ENCODE peak calls at places on chromosomes 5 and 9, in ten cellular contexts. T is suprapubic skin, I is NB4, E is heart left ventricle, Z is HCT116, K is breast epithelium, L is body of pancreas, Y is H1, W is esophagus muscularis mucosa, P is tibial nerve. C is an unnamed sample.

GRCh38 chr9:91992636-91993035 is 42.6 kb upstream of the ROR2 start:
- DNase-seq in T (no peak), I (no peak), E (no peak), Z (no peak), K (no peak), L (no peak), Y (no peak), W (peak), P (no peak), C (peak)

GRCh38 chr9:113409481-113409880 is 994 bp downstream of the POLE3 start:
- DNase-seq in T (no peak), I (peak), E (no peak), Z (no peak), K (no peak), L (no peak), Y (no peak), W (no peak), P (no peak), C (no peak)

GRCh38 chr9:133946840-133947486 is 45.2 kb downstream of the VAV2 start:
- DNase-seq in T (no peak), I (no peak), E (no peak), Z (no peak), K (no peak), L (no peak), Y (no peak), W (no peak), P (no peak), C (no peak)

GRCh38 chr5:30355675-30356074 is 837.8 kb upstream of the CDH6 start:
- DNase-seq in T (no peak), I (no peak), E (no peak), Z (no peak), K (no peak), L (no peak), Y (no peak), W (no peak), P (no peak), C (no peak)

GRCh38 chr9:115022760-115023434 is 92.5 kb upstream of the TNFSF8 start:
- DNase-seq in T (no peak), I (no peak), E (no peak), Z (no peak), K (no peak), L (no peak), Y (no peak), W (no peak), P (no peak), C (no peak)

GRCh38 chr9:13939129-13939528 is 374.8 kb downstream of the NFIB start:
- DNase-seq in T (no peak), I (peak), E (no peak), Z (no peak), K (no peak), L (no peak), Y (no peak), W (no peak), P (no peak), C (peak)

GRCh38 chr9:98182889-98183599 is 9.4 kb downstream of the CORO2A start:
- DNase-seq in T (no peak), I (no peak), E (no peak), Z (no peak), K (no peak), L (no peak), Y (no peak), W (no peak), P (no peak), C (no peak)

GRCh38 chr5:119343766-119344165 is 12.1 kb upstream of the TNFAIP8 start:
- DNase-seq in T (no peak), I (peak), E (no peak), Z (no peak), K (no peak), L (no peak), Y (no peak), W (no peak), P (no peak), C (no peak)

GRCh38 chr5:59724482-59725392 is 168.8 kb downstream of the PDE4D start:
- DNase-seq in T (no peak), I (peak), E (no peak), Z (peak), K (no peak), L (peak), Y (no peak), W (no peak), P (no peak), C (no peak)

GRCh38 chr5:170579623-170580022 is 75.8 kb downstream of the KCNIP1 start:
- DNase-seq in T (no peak), I (no peak), E (no peak), Z (no peak), K (no peak), L (no peak), Y (no peak), W (no peak), P (no peak), C (no peak)

GRCh38 chr9:134566936-134567335 is 74.7 kb upstream of the COL5A1 start:
- DNase-seq in T (peak), I (no peak), E (no peak), Z (no peak), K (no peak), L (no peak), Y (no peak), W (peak), P (no peak), C (peak)

GRCh38 chr5:174503461-174504265 is 220.7 kb upstream of the MSX2 start:
- DNase-seq in T (no peak), I (peak), E (no peak), Z (peak), K (peak), L (peak), Y (no peak), W (no peak), P (no peak), C (no peak)

GRCh38 chr5:35458824-35459207 is 158.8 kb upstream of the SPEF2 start:
- DNase-seq in T (no peak), I (no peak), E (peak), Z (no peak), K (no peak), L (peak), Y (no peak), W (no peak), P (no peak), C (no peak)

GRCh38 chr5:10214036-10214435 is 35.7 kb downstream of the ATPSCKMT start:
- DNase-seq in T (no peak), I (no peak), E (no peak), Z (no peak), K (no peak), L (no peak), Y (no peak), W (no peak), P (no peak), C (no peak)

GRCh38 chr9:88807426-88807825 is 183.8 kb upstream of the S1PR3 start:
- DNase-seq in T (no peak), I (no peak), E (no peak), Z (no peak), K (no peak), L (no peak), Y (no peak), W (no peak), P (no peak), C (peak)

GRCh38 chr5:60382761-60383160 is 317.2 kb downstream of the DEPDC1B start:
- DNase-seq in T (no peak), I (peak), E (no peak), Z (peak), K (no peak), L (peak), Y (no peak), W (no peak), P (no peak), C (no peak)

GRCh38 chr5:36462295-36463021 is 143.9 kb upstream of the SLC1A3 start:
- DNase-seq in T (no peak), I (peak), E (no peak), Z (no peak), K (no peak), L (no peak), Y (no peak), W (no peak), P (no peak), C (no peak)

GRCh38 chr5:180289433-180289832 is 2.5 kb downstream of the MAPK9 start:
- DNase-seq in T (no peak), I (no peak), E (no peak), Z (no peak), K (peak), L (peak), Y (no peak), W (no peak), P (no peak), C (no peak)

GRCh38 chr5:112548246-112548982 is 129.3 kb upstream of the EPB41L4A start:
- DNase-seq in T (no peak), I (no peak), E (no peak), Z (no peak), K (no peak), L (no peak), Y (no peak), W (no peak), P (no peak), C (no peak)

GRCh38 chr9:118829334-118829733 is 539.9 kb downstream of the BRINP1 start:
- DNase-seq in T (no peak), I (peak), E (no peak), Z (no peak), K (no peak), L (no peak), Y (no peak), W (no peak), P (no peak), C (no peak)

GRCh38 chr5:123949043-123949804 is 437.2 kb downstream of the CSNK1G3 start:
- DNase-seq in T (no peak), I (no peak), E (no peak), Z (no peak), K (no peak), L (no peak), Y (no peak), W (no peak), P (no peak), C (no peak)

GRCh38 chr5:151202381-151203139 is 21.3 kb downstream of the CCDC69 start:
- DNase-seq in T (no peak), I (peak), E (no peak), Z (peak), K (no peak), L (no peak), Y (no peak), W (peak), P (no peak), C (peak)

GRCh38 chr5:10581867-10582511 is 18.1 kb downstream of the ANKRD33B start:
- DNase-seq in T (no peak), I (no peak), E (no peak), Z (no peak), K (no peak), L (no peak), Y (no peak), W (no peak), P (no peak), C (no peak)

DNA sequence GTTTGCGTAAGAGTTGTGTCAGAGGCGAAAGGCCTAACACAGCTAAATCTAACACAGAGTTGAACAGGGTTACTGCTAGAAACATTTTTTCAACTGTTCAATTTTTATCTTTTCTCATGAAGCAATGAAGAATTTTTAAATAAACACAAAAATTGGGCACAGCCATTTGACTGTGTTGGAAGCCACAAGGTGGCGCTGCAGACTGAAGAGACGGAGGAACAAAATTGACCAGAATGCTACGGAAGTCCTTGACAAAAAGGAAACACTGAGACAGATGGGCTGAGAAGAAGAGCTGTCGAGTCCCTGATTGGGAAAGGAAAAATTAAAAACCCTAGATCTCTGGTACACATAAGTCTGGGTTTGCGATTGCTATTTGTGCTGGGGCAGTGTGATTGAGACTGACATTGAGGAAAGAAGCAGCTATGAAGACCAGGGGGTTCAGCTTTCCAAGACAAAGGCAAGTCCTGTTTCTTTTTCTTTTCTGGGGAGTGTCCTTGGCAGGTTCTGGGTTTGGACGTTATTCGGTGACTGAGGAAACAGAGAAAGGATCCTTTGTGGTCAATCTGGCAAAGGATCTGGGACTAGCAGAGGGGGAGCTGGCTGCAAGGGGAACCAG is at the start of gene PCDHB9:
- DNase-seq in T (no peak), I (peak), E (no peak), Z (peak), K (no peak), L (peak), Y (no peak), W (no peak), P (no peak), C (no peak)
- H3K4me3 ChIP-seq in T (no peak), I (peak), E (no peak), Z (no peak), K (peak), L (no peak), Y (no peak), W (no peak), P (peak), C (no peak)

DNA sequence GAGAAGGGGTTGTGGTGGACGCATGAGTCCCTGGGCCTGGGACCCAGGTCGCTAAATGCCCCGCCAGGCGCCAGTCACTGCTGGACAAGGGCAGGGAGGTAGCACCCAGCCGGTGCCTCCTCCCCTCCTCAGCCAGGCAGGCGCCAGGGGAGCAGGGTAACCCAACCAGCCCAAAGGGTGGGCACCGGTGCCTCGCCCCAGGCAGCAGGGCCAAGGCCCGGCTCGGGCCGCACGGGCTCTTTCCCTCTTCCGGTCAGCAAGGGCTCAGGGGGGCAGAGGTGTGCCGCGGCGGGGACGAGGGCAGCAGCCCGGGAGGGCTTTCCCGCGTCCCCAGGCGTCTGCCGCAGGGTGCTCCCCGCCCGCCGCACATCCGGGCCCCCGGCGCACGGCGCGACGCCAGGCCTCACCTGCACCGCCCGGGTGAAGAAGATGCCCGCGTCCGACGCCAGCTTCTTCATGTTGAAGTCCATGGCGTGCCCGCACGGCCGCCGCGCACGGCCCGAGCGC is 393 bp downstream of the SH3GLB2 start:
- DNase-seq in T (peak), I (peak), E (peak), Z (no peak), K (peak), L (peak), Y (no peak), W (no peak), P (peak), C (peak)
- TF ChIP-seq POLR2A in T (no peak), I (no peak), E (no peak), Z (no peak), K (no peak), L (no peak), Y (no peak), W (no peak), P (no peak), C (no peak)

DNA sequence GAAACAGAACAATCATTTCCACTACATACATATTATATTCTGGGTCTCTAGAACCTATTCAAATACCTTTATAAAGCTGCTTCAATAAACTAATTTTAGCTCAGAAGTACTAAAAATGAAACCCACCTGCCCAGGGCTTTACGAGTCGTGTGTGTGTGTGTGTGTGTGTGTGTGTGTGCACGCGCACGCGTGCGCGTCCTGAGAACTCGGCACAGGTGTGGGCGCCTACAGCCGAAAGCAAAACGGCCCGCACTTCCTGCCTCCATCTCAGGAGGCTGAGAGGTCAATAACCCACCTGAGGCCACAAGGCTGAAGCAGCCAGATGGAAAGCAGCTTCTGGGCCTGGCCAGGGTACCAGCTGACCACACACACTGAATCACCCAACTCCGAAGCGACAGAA is 3.0 kb downstream of the CLPTM1L start:
- DNase-seq in T (no peak), I (no peak), E (no peak), Z (no peak), K (no peak), L (no peak), Y (no peak), W (no peak), P (no peak), C (no peak)
- TF ChIP-seq CTCF in T (no peak), I (no peak), E (no peak), Z (no peak), K (no peak), L (no peak), Y (no peak), W (no peak), P (no peak), C (no peak)

GRCh38 chr5:139668064-139668880 is 20.1 kb downstream of the CXXC5 start:
- DNase-seq in T (no peak), I (no peak), E (peak), Z (no peak), K (no peak), L (no peak), Y (no peak), W (no peak), P (no peak), C (no peak)
- H3K4me3 ChIP-seq in T (peak), I (no peak), E (peak), Z (peak), K (peak), L (no peak), Y (no peak), W (peak), P (peak), C (peak)

DNA sequence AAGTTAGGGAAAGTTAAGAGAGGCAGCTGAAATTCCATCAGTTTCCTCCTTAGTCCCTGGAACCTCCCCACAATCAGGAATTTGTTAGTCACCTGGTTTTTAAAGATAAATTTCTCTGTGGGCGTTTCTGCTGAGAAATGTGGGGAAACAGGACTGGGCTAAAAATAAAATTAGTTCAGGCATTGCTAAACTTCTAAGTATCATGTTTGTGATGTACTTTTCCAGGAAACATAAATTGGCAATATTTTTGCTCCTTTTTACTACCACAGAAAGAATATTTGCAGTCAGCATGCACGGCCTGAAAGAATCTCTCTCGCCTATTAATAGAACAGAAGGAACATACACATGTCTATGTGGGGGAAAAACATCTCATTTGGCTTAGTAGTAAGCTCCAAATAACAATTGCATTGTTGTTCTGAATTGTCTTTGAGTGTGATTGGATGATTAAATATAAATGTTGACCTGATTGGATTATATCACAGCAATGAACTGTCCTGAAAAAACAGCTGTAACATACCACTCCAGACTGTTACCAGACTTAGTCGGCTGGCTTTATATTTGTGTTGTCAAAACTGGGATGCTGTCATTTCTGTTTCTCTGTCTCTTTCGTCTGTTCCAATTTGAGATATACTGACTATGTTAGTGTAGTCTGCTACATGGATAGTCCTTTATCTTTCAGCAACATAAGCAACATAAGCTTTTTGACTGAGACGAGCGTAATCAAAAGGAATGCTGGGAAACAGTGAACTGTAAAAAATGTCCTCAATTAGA is 12.9 kb downstream of the TJP2 start:
- DNase-seq in T (no peak), I (no peak), E (no peak), Z (no peak), K (no peak), L (no peak), Y (no peak), W (no peak), P (no peak), C (no peak)
- TF ChIP-seq POLR2A in T (no peak), I (no peak), E (no peak), Z (no peak), K (no peak), L (no peak), Y (no peak), W (no peak), P (no peak), C (no peak)

GRCh38 chr5:94571415-94571814 is 47.0 kb downstream of the KIAA0825 start:
- DNase-seq in T (no peak), I (no peak), E (no peak), Z (no peak), K (no peak), L (no peak), Y (no peak), W (no peak), P (no peak), C (no peak)
- TF ChIP-seq CTCF in T (no peak), I (no peak), E (no peak), Z (no peak), K (no peak), L (no peak), Y (no peak), W (no peak), P (no peak), C (no peak)

GRCh38 chr9:128416014-128416413 is 4.6 kb upstream of the CERCAM start:
- DNase-seq in T (no peak), I (no peak), E (no peak), Z (no peak), K (no peak), L (no peak), Y (no peak), W (no peak), P (no peak), C (no peak)
- H3K4me3 ChIP-seq in T (no peak), I (no peak), E (no peak), Z (no peak), K (no peak), L (no peak), Y (no peak), W (no peak), P (no peak), C (no peak)

C was measured in lower leg skin.